ENCODE peak calls at places on chromosomes 12 and 14, in five cellular contexts. I is HCT116, A is heart left ventricle, C is testis, R is lower leg skin. J is an unnamed sample.

GRCh38 chr14:92997343-92998061 is 74.6 kb downstream of the CHGA start:
- DNase-seq in I (no peak), A (no peak), C (no peak), R (no peak), J (no peak)

GRCh38 chr12:47307680-47308399 is 228.1 kb upstream of the AMIGO2 start:
- DNase-seq in I (peak; percentile 49), A (no peak), C (peak; percentile 46), R (no peak), J (peak; percentile 16)

GRCh38 chr14:72500234-72500838 is 393.6 kb downstream of the DPF3 start:
- DNase-seq in I (no peak), A (no peak), C (no peak), R (no peak), J (no peak)

GRCh38 chr14:77053046-77053841 is 24.7 kb upstream of the IRF2BPL start:
- DNase-seq in I (no peak), A (peak; percentile 86), C (peak; percentile 80), R (no peak), J (no peak)

GRCh38 chr12:77102691-77103090 is 37.3 kb upstream of the E2F7 start:
- DNase-seq in I (peak; percentile 19), A (no peak), C (no peak), R (no peak), J (no peak)

GRCh38 chr12:27859648-27860047 is 79.6 kb upstream of the MANSC4 start:
- DNase-seq in I (no peak), A (no peak), C (no peak), R (no peak), J (no peak)

GRCh38 chr14:23366163-23366921 is 1.4 kb upstream of the EFS start:
- DNase-seq in I (no peak), A (peak; percentile 76), C (peak; percentile 72), R (peak; percentile 91), J (no peak)

GRCh38 chr12:128510527-128510926 is 243.6 kb downstream of the TMEM132C start:
- DNase-seq in I (no peak), A (no peak), C (no peak), R (no peak), J (no peak)

GRCh38 chr14:74478996-74479635 is 14.0 kb downstream of the NPC2 start:
- DNase-seq in I (no peak), A (no peak), C (no peak), R (peak; percentile 8), J (no peak)

GRCh38 chr14:50452979-50453705 is 56.5 kb upstream of the CDKL1 start:
- DNase-seq in I (no peak), A (no peak), C (no peak), R (no peak), J (no peak)

GRCh38 chr14:54483073-54483745 is 5.6 kb downstream of the GMFB start:
- DNase-seq in I (no peak), A (no peak), C (no peak), R (no peak), J (no peak)

GRCh38 chr12:130973109-130973508 is 19.4 kb downstream of the ADGRD1 start:
- DNase-seq in I (no peak), A (no peak), C (no peak), R (peak; percentile 37), J (no peak)

GRCh38 chr12:113461666-113462065 is 10.0 kb downstream of the LHX5 start:
- DNase-seq in I (peak; percentile 29), A (no peak), C (no peak), R (no peak), J (peak; percentile 57)

GRCh38 chr14:57692671-57693070 is 173.2 kb downstream of the SLC35F4 start:
- DNase-seq in I (peak; percentile 49), A (no peak), C (no peak), R (no peak), J (peak; percentile 6)

GRCh38 chr12:121795029-121795977 is 1.8 kb upstream of the RHOF start:
- DNase-seq in I (peak; percentile 76), A (peak; percentile 89), C (peak; percentile 94), R (peak; percentile 98), J (no peak)

GRCh38 chr12:13198921-13199320 is 2.4 kb downstream of the EMP1 start:
- DNase-seq in I (no peak), A (peak; percentile 51), C (no peak), R (no peak), J (no peak)

GRCh38 chr14:76908834-76909233 is 82.6 kb downstream of the LRRC74A start:
- DNase-seq in I (no peak), A (no peak), C (no peak), R (no peak), J (no peak)

GRCh38 chr12:39619316-39619659 is 315 bp downstream of the ABCD2 start:
- DNase-seq in I (no peak), A (no peak), C (no peak), R (no peak), J (no peak)

GRCh38 chr12:41264281-41264680 is 76.2 kb downstream of the PDZRN4 start:
- DNase-seq in I (no peak), A (no peak), C (no peak), R (no peak), J (no peak)

GRCh38 chr12:24488091-24488596 is 460.8 kb downstream of the BCAT1 start:
- DNase-seq in I (no peak), A (no peak), C (no peak), R (no peak), J (no peak)

GRCh38 chr14:20624495-20625070 is 16.9 kb downstream of the OR6S1 start:
- DNase-seq in I (no peak), A (peak; percentile 59), C (peak; percentile 54), R (peak; percentile 94), J (no peak)

GRCh38 chr14:104585966-104586702 is 6.6 kb downstream of the C14orf180 start:
- DNase-seq in I (no peak), A (peak; percentile 89), C (peak; percentile 32), R (no peak), J (no peak)

GRCh38 chr14:93033039-93033982 is 82.4 kb downstream of the ITPK1 start:
- DNase-seq in I (no peak), A (no peak), C (no peak), R (no peak), J (no peak)

GRCh38 chr14:95294834-95295599 is 24.7 kb downstream of the CLMN start:
- DNase-seq in I (peak; percentile 23), A (no peak), C (no peak), R (no peak), J (no peak)

GRCh38 chr14:88613552-88614010 is 50.7 kb downstream of the ZC3H14 start:
- DNase-seq in I (no peak), A (no peak), C (no peak), R (no peak), J (no peak)

GRCh38 chr12:53381739-53382630 is 2.0 kb downstream of the SP1 start:
- DNase-seq in I (no peak), A (peak; percentile 62), C (peak; percentile 67), R (no peak), J (peak; percentile 27)

GRCh38 chr12:92543359-92543758 is 159.4 kb upstream of the PLEKHG7 start:
- DNase-seq in I (no peak), A (no peak), C (no peak), R (no peak), J (no peak)
- TF ChIP-seq POLR2A in I (no peak), A (no peak), C (no peak), R (no peak), J (no peak)

DNA sequence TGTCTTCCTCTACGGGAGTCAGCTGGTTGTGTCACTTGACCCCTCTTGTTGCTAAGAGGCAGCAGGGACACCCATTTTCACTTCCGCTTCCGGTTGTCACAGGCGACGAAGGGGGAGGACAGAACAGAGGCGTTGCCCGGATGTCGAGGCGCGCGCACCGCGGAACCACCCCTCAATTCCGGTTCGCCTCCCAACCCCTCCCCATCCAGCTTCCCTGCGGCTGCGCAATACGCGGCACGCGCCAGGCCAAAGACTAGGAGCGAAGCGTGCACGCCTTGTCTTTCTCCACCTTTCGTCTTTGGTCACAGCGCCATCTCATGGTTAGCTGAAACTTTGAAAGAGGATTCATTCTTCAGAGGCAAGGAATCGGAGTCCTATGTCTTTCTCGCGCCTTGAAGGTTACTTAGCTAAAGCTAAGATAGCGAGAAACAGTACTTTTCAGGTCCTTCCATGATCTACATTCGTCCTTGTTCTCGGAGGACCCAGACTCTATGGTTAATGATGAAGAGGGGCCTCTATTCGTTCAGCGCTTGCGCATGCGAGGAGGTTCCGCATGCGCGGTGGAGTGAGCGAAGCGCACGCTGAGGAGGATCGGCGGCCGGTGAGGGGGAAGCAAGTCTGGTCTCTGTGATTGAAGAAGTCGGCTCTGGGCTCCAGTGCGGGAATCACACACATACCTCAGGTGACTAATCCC is at the start of the genes ATP6V1D and EIF2S1:
- DNase-seq in I (peak; percentile 99), A (peak; percentile 100), C (peak; percentile 99), R (peak; percentile 100), J (peak; percentile 71)
- TF ChIP-seq POLR2A in I (peak; percentile 79), A (no peak), C (no peak), R (no peak), J (peak; percentile 58)

GRCh38 chr14:43204816-43205215 is 1302.3 kb downstream of the FSCB start:
- DNase-seq in I (no peak), A (no peak), C (no peak), R (no peak), J (no peak)
- TF ChIP-seq POLR2A in I (no peak), A (no peak), C (no peak), R (no peak), J (no peak)

GRCh38 chr12:56266634-56267442 is at the start of gene COQ10A:
- DNase-seq in I (peak; percentile 78), A (peak; percentile 95), C (peak; percentile 96), R (peak; percentile 98), J (peak; percentile 90)
- TF ChIP-seq POLR2A in I (peak; percentile 86), A (peak; percentile 36), C (no peak), R (no peak), J (peak; percentile 81)

DNA sequence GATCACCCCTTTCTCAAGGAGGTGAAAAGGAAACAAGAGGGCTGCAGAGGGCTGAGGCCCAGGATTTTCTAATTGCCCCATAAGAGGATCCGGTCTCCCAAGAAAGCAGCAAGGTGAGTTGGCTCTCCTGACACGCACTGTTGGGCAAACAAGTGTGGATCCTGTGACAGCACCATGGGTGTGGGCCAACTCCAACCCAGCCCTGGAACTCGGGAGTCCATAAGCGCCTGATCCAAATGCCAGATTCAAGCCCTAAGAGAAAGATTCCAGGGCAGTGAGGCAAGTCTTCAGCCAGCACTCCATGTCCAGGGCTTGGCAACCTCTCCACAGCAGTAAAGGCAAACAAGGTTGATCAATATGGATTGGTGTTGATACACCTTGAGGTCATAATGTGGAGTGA is 33.1 kb downstream of the KCNA5 start:
- DNase-seq in I (no peak), A (peak; percentile 48), C (no peak), R (no peak), J (no peak)
- TF ChIP-seq POLR2A in I (no peak), A (no peak), C (no peak), R (no peak), J (no peak)

GRCh38 chr12:11853126-11853525 is 203.7 kb downstream of the ETV6 start:
- DNase-seq in I (no peak), A (no peak), C (no peak), R (no peak), J (no peak)
- TF ChIP-seq POLR2A in I (no peak), A (no peak), C (no peak), R (no peak), J (no peak)

GRCh38 chr12:58310828-58311273 is 369.5 kb downstream of the ATP23 start:
- DNase-seq in I (peak; percentile 66), A (no peak), C (no peak), R (no peak), J (peak; percentile 26)
- TF ChIP-seq POLR2A in I (no peak), A (no peak), C (no peak), R (no peak), J (no peak)

GRCh38 chr14:64549805-64550538 is at the start of gene PPP1R36:
- DNase-seq in I (no peak), A (no peak), C (peak; percentile 28), R (peak; percentile 90), J (no peak)
- TF ChIP-seq POLR2A in I (no peak), A (no peak), C (no peak), R (no peak), J (no peak)